ENCODE peak calls at places on chromosome 1, in ten cellular contexts. S is fibroblast of pulmonary artery; E is cardiac muscle cell; V is activated CD8-positive, alpha-beta T cell treated with anti-CD3 and anti-CD28 coated beads for 36 hours; T is A673; I is astrocyte of the spinal cord; X is neural progenitor cell; G is CD4-positive, alpha-beta T cell; Z is left ventricle myocardium inferior; K is progenitor cell of endocrine pancreas. D is an unnamed sample.

GRCh38 chr1:185720633-185721272 is 13.4 kb upstream of the HMCN1 start:
- DNase-seq in V (no peak), K (no peak), G (no peak), S (peak; percentile 81), I (peak; percentile 75), E (peak; percentile 86), X (peak; percentile 22), Z (no peak), T (peak; percentile 88), D (peak; percentile 22)

GRCh38 chr1:179187043-179187442 is 42.4 kb downstream of the ABL2 start:
- DNase-seq in S (no peak), G (no peak), K (no peak), Z (no peak), X (no peak), V (no peak), E (no peak), I (no peak), T (no peak), D (no peak)

GRCh38 chr1:160800142-160800541 is 4.2 kb downstream of the LY9 start:
- DNase-seq in T (no peak), S (no peak), Z (no peak), I (no peak), X (no peak), G (no peak), V (peak; percentile 50), K (no peak), E (no peak), D (no peak)

GRCh38 chr1:82704393-82704792 is 903.7 kb downstream of the ADGRL2 start:
- DNase-seq in I (no peak), S (peak; percentile 62), G (no peak), Z (no peak), V (no peak), K (no peak), X (no peak), E (peak; percentile 57), T (no peak), D (no peak)

GRCh38 chr1:156106624-156107488 is 7.7 kb upstream of the LMNA start:
- DNase-seq in G (no peak), E (peak; percentile 59), T (no peak), V (no peak), Z (no peak), X (peak; percentile 72), K (no peak), S (no peak), I (no peak), D (no peak)

GRCh38 chr1:14954930-14955329 is 198.6 kb upstream of the TMEM51 start:
- DNase-seq in I (no peak), V (no peak), K (no peak), T (no peak), Z (no peak), G (no peak), E (no peak), X (no peak), S (no peak), D (no peak)

GRCh38 chr1:228691926-228692325 is 43.4 kb upstream of the RHOU start:
- DNase-seq in E (peak; percentile 71), K (no peak), I (peak; percentile 47), S (peak; percentile 74), T (peak; percentile 28), G (no peak), Z (no peak), X (peak; percentile 48), V (peak; percentile 29), D (peak; percentile 74)

GRCh38 chr1:10063878-10064277 is 31.1 kb downstream of the UBE4B start:
- DNase-seq in S (no peak), E (no peak), K (no peak), Z (no peak), T (no peak), X (no peak), V (no peak), G (no peak), I (no peak), D (no peak)

GRCh38 chr1:32500387-32501209 is 35.7 kb downstream of the ZBTB8B start:
- DNase-seq in V (peak; percentile 26), Z (peak; percentile 82), T (peak; percentile 80), E (peak; percentile 76), I (peak; percentile 53), X (peak; percentile 93), S (peak; percentile 59), K (peak; percentile 43), G (no peak), D (peak; percentile 79)

GRCh38 chr1:234963180-234963903 is 165.3 kb downstream of the TOMM20 start:
- DNase-seq in X (no peak), T (no peak), E (peak; percentile 93), V (peak; percentile 98), G (peak; percentile 79), I (peak; percentile 95), S (peak; percentile 87), K (no peak), Z (peak; percentile 82), D (peak; percentile 98)

GRCh38 chr1:30144831-30145230 is 578.6 kb downstream of the MATN1 start:
- DNase-seq in V (no peak), Z (no peak), E (no peak), X (no peak), G (no peak), S (no peak), K (no peak), I (no peak), T (no peak), D (no peak)

GRCh38 chr1:155070721-155071556 is 7.4 kb downstream of the EFNA4 start:
- DNase-seq in G (peak; percentile 78), S (peak; percentile 67), T (peak; percentile 76), V (peak; percentile 90), E (peak; percentile 77), X (peak; percentile 95), I (peak; percentile 72), K (peak; percentile 82), Z (peak; percentile 78), D (peak; percentile 71)
- TF ChIP-seq CTCF in G (peak; percentile 42), S (peak; percentile 14), T (no peak), V (peak; percentile 64), E (peak; percentile 29), X (peak; percentile 63), I (peak; percentile 40), K (peak; percentile 72), Z (peak; percentile 62), D (no peak)

GRCh38 chr1:232598133-232598532 is 31.8 kb downstream of the SIPA1L2 start:
- DNase-seq in T (no peak), S (no peak), I (no peak), X (no peak), K (no peak), G (no peak), V (no peak), Z (no peak), E (no peak), D (no peak)

GRCh38 chr1:232599178-232600041 is 30.5 kb downstream of the SIPA1L2 start:
- DNase-seq in Z (no peak), T (peak; percentile 66), S (no peak), V (no peak), E (no peak), I (no peak), X (no peak), G (no peak), K (no peak), D (peak; percentile 12)

GRCh38 chr1:232598837-232599177 is 31.1 kb downstream of the SIPA1L2 start:
- DNase-seq in V (no peak), T (no peak), I (no peak), E (no peak), G (no peak), Z (no peak), K (no peak), X (no peak), S (no peak), D (no peak)

GRCh38 chr1:232600430-232601258 is 29.3 kb downstream of the SIPA1L2 start:
- DNase-seq in X (no peak), I (peak; percentile 57), G (no peak), E (no peak), Z (no peak), T (no peak), S (no peak), K (no peak), V (no peak), D (no peak)

DNA sequence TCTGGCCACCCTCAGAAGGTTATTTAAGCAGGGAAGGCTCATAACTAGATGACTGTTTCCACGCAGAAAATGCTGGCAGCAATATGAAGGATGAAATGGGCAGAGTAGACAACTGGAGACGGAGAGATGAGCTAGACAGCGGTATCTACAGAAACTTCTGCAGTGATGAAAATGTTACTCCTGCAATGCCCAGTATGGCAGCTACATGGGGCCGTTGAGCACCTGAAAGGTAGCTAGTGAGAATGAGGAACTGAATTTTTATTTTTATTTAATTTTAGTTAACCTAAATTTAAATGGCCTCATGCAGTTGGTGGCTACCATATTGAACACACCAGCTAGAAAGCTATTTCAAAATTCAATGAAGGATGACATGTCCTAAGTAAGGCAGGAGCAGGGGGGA is 27.3 kb downstream of the SIPA1L2 start:
- DNase-seq in K (no peak), G (no peak), T (no peak), I (no peak), E (no peak), S (no peak), V (no peak), X (no peak), Z (no peak), D (no peak)
- TF ChIP-seq CTCF in K (peak; percentile 25), G (no peak), T (peak; percentile 26), I (peak; percentile 42), E (peak; percentile 21), S (peak; percentile 8), V (no peak), X (peak; percentile 41), Z (peak; percentile 24), D (peak; percentile 23)

DNA sequence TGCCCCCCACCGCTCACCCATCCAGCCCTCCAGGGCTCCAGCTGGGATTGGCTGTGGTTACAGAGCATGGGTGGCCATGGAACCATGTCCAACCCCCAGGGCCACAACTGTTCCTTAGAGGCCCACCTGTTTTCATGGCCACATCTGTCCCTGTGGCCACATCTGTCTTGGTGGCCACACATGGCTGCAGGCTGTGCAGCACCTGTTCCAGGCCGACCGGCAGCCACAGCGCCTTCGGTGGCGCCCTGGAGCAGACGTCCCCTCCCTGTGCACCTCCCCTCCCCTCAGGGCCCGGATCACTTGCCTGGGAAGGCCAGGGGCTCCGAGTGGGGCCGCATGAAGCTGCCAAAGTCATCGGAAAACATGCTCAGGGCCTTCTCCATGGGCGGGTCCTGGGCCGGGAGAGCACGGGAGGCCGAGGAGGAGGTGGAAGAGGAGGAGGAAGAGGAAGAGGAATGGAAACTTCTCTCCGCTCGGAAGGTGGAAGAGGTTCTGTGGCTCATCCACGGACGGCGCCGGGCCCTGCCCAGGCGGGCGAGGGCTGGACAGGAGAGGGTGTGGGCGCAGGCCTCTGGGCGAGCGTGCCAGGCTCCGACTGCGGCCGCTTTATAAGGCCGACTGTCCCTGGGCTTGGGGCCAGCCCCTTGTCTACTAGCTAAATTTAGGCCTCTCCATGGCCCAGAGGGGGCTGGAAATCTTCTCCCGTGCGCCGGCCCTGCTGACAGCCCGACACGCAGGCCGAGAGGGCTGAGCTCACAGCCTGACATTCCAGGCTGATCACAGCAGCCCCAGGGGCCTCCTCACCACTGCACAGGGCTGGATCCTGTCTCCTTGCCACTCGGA is at the start of gene HSPB7:
- DNase-seq in K (no peak), S (peak; percentile 80), V (no peak), X (peak; percentile 70), Z (peak; percentile 90), E (peak; percentile 90), G (no peak), I (peak; percentile 30), T (no peak), D (no peak)
- TF ChIP-seq CTCF in K (peak; percentile 24), S (no peak), V (no peak), X (peak; percentile 32), Z (no peak), E (no peak), G (no peak), I (peak; percentile 2), T (no peak), D (no peak)

DNA sequence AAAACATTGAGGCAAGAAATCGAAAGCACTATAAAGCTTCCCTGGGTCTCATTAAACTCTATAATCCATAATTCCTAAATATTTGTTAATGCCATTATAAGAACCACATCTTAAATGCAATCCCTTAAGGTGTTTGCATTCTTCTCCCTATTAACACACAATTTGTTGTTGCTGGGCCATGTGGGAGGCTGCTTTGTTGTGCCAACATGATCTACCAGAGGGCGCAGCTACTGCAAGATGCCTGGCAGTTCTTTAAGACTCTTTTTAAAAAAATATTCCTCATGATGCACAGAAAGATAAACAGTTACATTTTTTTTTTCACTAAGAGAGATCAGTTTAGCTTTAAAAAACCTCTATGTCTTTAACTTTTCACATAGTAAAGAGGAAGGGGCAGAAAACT is 39.0 kb upstream of the BCAS2 start:
- DNase-seq in K (no peak), Z (no peak), X (no peak), E (no peak), T (no peak), S (no peak), G (no peak), I (no peak), V (no peak), D (no peak)
- TF ChIP-seq CTCF in K (no peak), Z (no peak), X (no peak), E (no peak), T (no peak), S (no peak), G (no peak), I (no peak), V (no peak), D (no peak)

D was measured in NB4.